ENCODE peak calls at places on chromosomes 5 and 9, in four cellular contexts. T, C, O and Z are unnamed samples.

GRCh38 chr9:21993893-21994525 is at the start of gene CDKN2A:
- DNase-seq in O (no peak), T (no peak), C (no peak), Z (peak; percentile 79)

GRCh38 chr5:177431317-177432142 is 5.1 kb downstream of the GRK6 start:
- DNase-seq in C (no peak), T (no peak), O (no peak), Z (no peak)

GRCh38 chr9:33443047-33443446 is 4.3 kb downstream of the AQP3 start:
- DNase-seq in C (no peak), O (peak; percentile 65), T (no peak), Z (no peak)

GRCh38 chr5:124057161-124057814 is 545.3 kb downstream of the CSNK1G3 start:
- DNase-seq in T (no peak), O (no peak), C (no peak), Z (no peak)

GRCh38 chr5:75640395-75640794 is 29.1 kb downstream of the ANKDD1B start:
- DNase-seq in T (no peak), O (no peak), C (no peak), Z (no peak)

GRCh38 chr5:107968998-107969397 is 298.3 kb upstream of the EFNA5 start:
- DNase-seq in T (no peak), O (no peak), C (no peak), Z (no peak)

GRCh38 chr5:96408276-96408777 is 24.7 kb downstream of the PCSK1 start:
- DNase-seq in T (no peak), C (no peak), O (no peak), Z (no peak)

GRCh38 chr5:37859805-37860204 is 20.0 kb upstream of the GDNF start:
- DNase-seq in O (no peak), C (no peak), T (no peak), Z (no peak)

GRCh38 chr9:98807811-98808195 is 333 bp downstream of the GALNT12 start:
- DNase-seq in C (no peak), O (no peak), T (no peak), Z (no peak)

GRCh38 chr5:107431998-107432397 is 238.7 kb downstream of the EFNA5 start:
- DNase-seq in O (no peak), T (no peak), C (no peak), Z (no peak)

GRCh38 chr5:159732220-159732619 is 184.1 kb upstream of the ADRA1B start:
- DNase-seq in O (no peak), T (no peak), C (no peak), Z (no peak)

GRCh38 chr9:6852243-6852963 is 94.6 kb downstream of the KDM4C start:
- DNase-seq in C (no peak), O (peak; percentile 30), T (no peak), Z (no peak)

GRCh38 chr5:51544386-51544785 is 161.1 kb downstream of the ISL1 start:
- DNase-seq in T (no peak), O (no peak), C (no peak), Z (no peak)

GRCh38 chr9:18893491-18893890 is 139.5 kb downstream of the SAXO1 start:
- DNase-seq in T (no peak), O (no peak), C (no peak), Z (no peak)

GRCh38 chr9:74304598-74304997 is 192.5 kb upstream of the RORB start:
- DNase-seq in C (no peak), T (no peak), O (no peak), Z (no peak)

GRCh38 chr5:78927657-78928282 is 57.3 kb downstream of the ARSB start:
- DNase-seq in T (no peak), C (peak; percentile 65), O (peak; percentile 62), Z (no peak)

GRCh38 chr5:120160120-120160895 is 303.8 kb upstream of the PRR16 start:
- DNase-seq in O (no peak), T (no peak), C (no peak), Z (no peak)

GRCh38 chr9:8850916-8851315 is 1051.3 kb upstream of the DMAC1 start:
- DNase-seq in O (no peak), T (no peak), C (no peak), Z (no peak)

GRCh38 chr9:136100700-136101614 is 5.9 kb upstream of the NACC2 start:
- DNase-seq in T (peak; percentile 74), O (no peak), C (no peak), Z (no peak)

GRCh38 chr5:175616083-175616482 is 41.8 kb upstream of the HRH2 start:
- DNase-seq in O (no peak), T (no peak), C (no peak), Z (no peak)

GRCh38 chr9:31996331-31996730 is 388.1 kb upstream of the ACO1 start:
- DNase-seq in C (no peak), T (no peak), O (peak; percentile 15), Z (no peak)

GRCh38 chr5:57036621-57037160 is 84.8 kb upstream of the MIER3 start:
- DNase-seq in O (no peak), T (no peak), C (no peak), Z (no peak)

GRCh38 chr9:37040508-37041127 is 6.5 kb upstream of the PAX5 start:
- DNase-seq in T (no peak), O (no peak), C (no peak), Z (no peak)

GRCh38 chr5:136724161-136724560 is 358.8 kb upstream of the TRPC7 start:
- DNase-seq in T (no peak), O (no peak), C (no peak), Z (no peak)

GRCh38 chr5:149036970-149037369 is 25.9 kb downstream of the SH3TC2 start:
- DNase-seq in O (no peak), T (no peak), C (no peak), Z (no peak)

GRCh38 chr5:172798422-172799215 is 27.6 kb upstream of the DUSP1 start:
- DNase-seq in T (no peak), O (no peak), C (no peak), Z (no peak)

GRCh38 chr5:169299651-169300467 is 1.1 kb downstream of the SLIT3 start:
- DNase-seq in O (no peak), T (no peak), C (no peak), Z (no peak)

GRCh38 chr5:137252513-137252912 is 246.6 kb downstream of the SPOCK1 start:
- DNase-seq in O (no peak), C (no peak), T (no peak), Z (no peak)

GRCh38 chr9:137665697-137666504 is 47.1 kb downstream of the EHMT1 start:
- DNase-seq in T (no peak), C (no peak), O (no peak), Z (no peak)

GRCh38 chr5:82405618-82406199 is 127.6 kb upstream of the RPS23 start:
- DNase-seq in C (no peak), T (no peak), O (peak; percentile 63), Z (no peak)

GRCh38 chr5:132915681-132916080 is 42.2 kb downstream of the LEAP2 start:
- DNase-seq in T (no peak), C (no peak), O (no peak), Z (no peak)

GRCh38 chr5:67063055-67063454 is 133.5 kb downstream of the CD180 start:
- DNase-seq in C (no peak), T (no peak), O (no peak), Z (no peak)

GRCh38 chr5:6732634-6733410 is 19.6 kb downstream of the TENT4A start:
- DNase-seq in O (no peak), T (no peak), C (no peak), Z (peak; percentile 52)

GRCh38 chr5:72451771-72452505 is 55.3 kb downstream of the ZNF366 start:
- DNase-seq in C (no peak), T (no peak), O (no peak), Z (peak; percentile 41)

GRCh38 chr5:174106997-174107655 is 61.6 kb downstream of the NSG2 start:
- DNase-seq in O (no peak), T (no peak), C (no peak), Z (no peak)

DNA sequence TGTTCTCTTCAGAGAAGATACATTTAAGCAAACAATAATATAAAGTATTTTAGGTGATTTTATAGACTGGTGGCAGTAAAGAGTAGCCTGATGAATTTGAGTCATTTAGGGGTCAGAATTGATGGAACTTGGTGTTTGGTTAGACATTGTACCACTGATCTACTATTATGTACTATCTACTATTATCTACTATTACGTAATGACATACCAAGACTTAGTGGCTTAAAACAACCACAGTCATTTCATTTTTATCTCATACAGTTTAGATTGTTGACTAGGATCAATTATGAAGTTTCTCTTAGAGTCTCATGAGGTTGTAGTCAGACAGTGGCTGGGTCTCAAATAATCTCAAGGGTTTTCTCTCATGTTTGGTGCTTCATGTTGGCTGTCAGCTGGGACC is 54.0 kb downstream of the PPIP5K2 start:
- DNase-seq in O (no peak), T (no peak), C (no peak), Z (no peak)
- H3K27me3 ChIP-seq in O (no peaks in the 10 kb centered on the region), T (no peaks in the 10 kb centered on the region), C (no peaks in the 10 kb centered on the region), Z (no peaks in the 10 kb centered on the region)

GRCh38 chr9:70924380-70924779 is 197.0 kb downstream of the TRPM3 start:
- DNase-seq in T (no peak), C (no peak), O (no peak), Z (no peak)
- TF ChIP-seq MAX in T (no peak), C (no peak), O (no peak), Z (no peak)

DNA sequence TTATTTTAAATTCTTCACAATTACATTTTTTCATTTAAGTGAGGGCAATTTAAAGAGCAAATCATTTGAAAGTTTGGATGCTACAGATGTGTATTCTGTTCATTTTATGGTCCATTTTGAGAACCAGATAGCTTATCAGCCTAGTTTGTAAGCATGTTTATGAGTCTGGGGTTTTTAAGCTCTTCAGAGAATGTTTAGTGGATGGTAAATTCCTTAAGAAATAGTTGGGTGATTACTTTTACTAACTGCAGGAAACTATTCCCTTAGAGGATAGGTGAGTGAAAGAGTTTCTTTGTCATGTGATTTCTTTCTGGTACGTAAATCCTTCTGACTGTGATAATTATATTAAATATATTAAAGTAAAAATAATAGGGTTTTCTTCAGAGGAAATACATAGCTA is 17.6 kb downstream of the RASGRF2 start:
- DNase-seq in C (no peak), O (no peak), T (no peak), Z (no peak)
- TF ChIP-seq RFX5 in C (no peak), O (no peak), T (no peak), Z (no peak)

GRCh38 chr5:31049461-31049860 is 144.0 kb upstream of the CDH6 start:
- DNase-seq in O (no peak), C (no peak), T (no peak), Z (no peak)

GRCh38 chr5:31048975-31049290 is 144.6 kb upstream of the CDH6 start:
- DNase-seq in C (no peak), T (no peak), O (no peak), Z (no peak)

GRCh38 chr5:31048282-31048974 is 145.1 kb upstream of the CDH6 start:
- DNase-seq in T (no peak), C (no peak), O (no peak), Z (no peak)

GRCh38 chr5:31047007-31047406 is 146.5 kb upstream of the CDH6 start:
- DNase-seq in T (no peak), C (no peak), O (no peak), Z (no peak)

DNA sequence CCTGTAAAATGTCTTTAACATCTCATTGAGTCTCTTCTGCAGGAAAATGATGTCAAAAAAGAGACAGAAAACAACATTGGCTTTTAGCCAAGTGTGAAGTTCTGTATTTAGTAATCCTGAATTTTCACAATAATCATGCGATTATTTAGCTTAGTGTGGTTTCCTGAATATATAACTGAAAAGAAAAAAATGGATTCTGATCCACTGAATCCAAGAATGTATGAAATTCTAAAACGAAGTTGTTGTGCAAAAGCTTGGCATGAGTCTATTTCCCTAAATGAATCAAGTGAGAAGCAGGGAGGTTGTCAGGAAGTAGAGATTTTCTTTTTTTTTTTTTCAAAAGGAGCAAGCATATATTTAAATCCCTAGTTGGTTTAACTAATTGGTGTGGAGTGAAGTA is 145.9 kb upstream of the CDH6 start:
- DNase-seq in O (no peak), T (no peak), C (no peak), Z (no peak)
- H3K27me3 ChIP-seq in O (no peaks in the 10 kb centered on the region), T (no peaks in the 10 kb centered on the region), C (no peaks in the 10 kb centered on the region), Z (no peaks in the 10 kb centered on the region)